ENCODE peak calls at places on chromosomes 4 and X, in five cellular contexts. H, N, R, L and Y are unnamed samples.
A peak's percentile ranks its signal among the peaks of the same experiment; 100 is the strongest.

GRCh38 chr4:40193578-40193977 is 3.3 kb upstream of the RHOH start:
- DNase-seq in N (no peak), H (no peak), L (no peak), R (no peak), Y (no peak)

GRCh38 chr4:41749650-41750049 is 1.1 kb upstream of the PHOX2B start:
- DNase-seq in H (no peak), R (no peak), L (no peak), N (no peak), Y (no peak)

GRCh38 chr4:100198061-100198460 is 7.8 kb upstream of the DDIT4L start:
- DNase-seq in N (no peak), R (no peak), L (no peak), H (no peak), Y (no peak)

GRCh38 chr4:137032242-137032641 is 500.1 kb downstream of the PCDH18 start:
- DNase-seq in H (no peak), R (peak; percentile 16), L (no peak), N (no peak), Y (no peak)

GRCh38 chrX:119488749-119489148 is 20.5 kb downstream of the SLC25A5 start:
- DNase-seq in H (no peak), N (peak; percentile 25), R (peak; percentile 68), L (no peak), Y (no peak)

GRCh38 chr4:40264497-40264896 is 67.7 kb downstream of the RHOH start:
- DNase-seq in L (no peak), R (peak; percentile 70), N (no peak), H (peak; percentile 5), Y (no peak)

GRCh38 chr4:2248044-2248780 is 6.3 kb upstream of the HAUS3 start:
- DNase-seq in H (no peak), R (no peak), N (no peak), L (no peak), Y (no peak)

GRCh38 chrX:72340046-72340445 is 34.3 kb upstream of the CITED1 start:
- DNase-seq in H (no peak), N (no peak), L (no peak), R (no peak), Y (no peak)

GRCh38 chr4:77360451-77360850 is 203.4 kb downstream of the CCNG2 start:
- DNase-seq in L (no peak), R (no peak), N (no peak), H (peak; percentile 2), Y (no peak)

GRCh38 chrX:134013528-134013927 is 28.1 kb upstream of the GPC3 start:
- DNase-seq in R (no peak), N (no peak), L (no peak), H (no peak), Y (no peak)

GRCh38 chr4:151835467-151835866 is 74.7 kb upstream of the GATB start:
- DNase-seq in R (no peak), L (no peak), H (no peak), N (no peak), Y (no peak)

GRCh38 chr4:25585901-25586523 is 69.6 kb upstream of the SLC34A2 start:
- DNase-seq in N (no peak), L (no peak), R (no peak), H (no peak), Y (no peak)
- TF ChIP-seq CTCF in N (no peak), L (no peak), R (no peak), H (no peak), Y (no peak)

GRCh38 chr4:69759189-69759604 is 1.2 kb downstream of the SULT1B1 start:
- DNase-seq in H (no peak), N (no peak), L (no peak), R (no peak), Y (no peak)
- H3K4me3 ChIP-seq in H (no peak overlapping the region), N (no peak overlapping the region), L (no peak overlapping the region), R (no peak overlapping the region), Y (no peak overlapping the region)

DNA sequence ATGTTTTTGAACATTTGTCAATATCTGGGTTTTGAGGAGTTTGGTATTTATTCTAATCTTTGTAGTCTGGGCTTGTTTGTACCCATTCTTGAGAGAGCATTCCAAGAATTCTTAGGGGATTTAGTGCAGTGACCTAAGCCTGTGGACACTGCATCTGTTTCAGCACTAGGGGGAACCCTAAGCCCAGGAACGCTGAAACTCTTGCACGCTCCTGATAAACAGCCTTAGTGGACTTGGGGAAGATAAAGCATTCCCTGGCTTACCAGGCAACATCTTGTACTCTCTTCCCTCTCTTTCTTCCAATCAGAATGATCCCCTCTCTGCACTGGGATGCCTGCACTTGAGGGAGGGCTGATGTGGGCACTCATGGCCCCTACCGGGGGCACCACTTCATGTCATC is 654.9 kb upstream of the HTR2C start:
- DNase-seq in H (peak; percentile 7), N (no peak), R (peak; percentile 67), L (no peak), Y (no peak)
- TF ChIP-seq CTCF in H (peak; percentile 78), N (no peak), R (peak; percentile 53), L (no peak), Y (peak; percentile 32)

GRCh38 chr4:7980036-7980435 is 40.4 kb upstream of the AFAP1 start:
- DNase-seq in H (no peak), R (no peak), L (no peak), N (no peak), Y (no peak)

GRCh38 chr4:7979652-7979968 is 39.9 kb upstream of the AFAP1 start:
- DNase-seq in L (no peak), N (no peak), H (no peak), R (no peak), Y (no peak)

GRCh38 chr4:7976634-7977033 is 37.0 kb upstream of the AFAP1 start:
- DNase-seq in N (no peak), R (no peak), H (no peak), L (no peak), Y (no peak)

GRCh38 chr4:7978907-7979651 is 39.4 kb upstream of the AFAP1 start:
- DNase-seq in H (no peak), N (no peak), R (peak; percentile 29), L (no peak), Y (no peak)

DNA sequence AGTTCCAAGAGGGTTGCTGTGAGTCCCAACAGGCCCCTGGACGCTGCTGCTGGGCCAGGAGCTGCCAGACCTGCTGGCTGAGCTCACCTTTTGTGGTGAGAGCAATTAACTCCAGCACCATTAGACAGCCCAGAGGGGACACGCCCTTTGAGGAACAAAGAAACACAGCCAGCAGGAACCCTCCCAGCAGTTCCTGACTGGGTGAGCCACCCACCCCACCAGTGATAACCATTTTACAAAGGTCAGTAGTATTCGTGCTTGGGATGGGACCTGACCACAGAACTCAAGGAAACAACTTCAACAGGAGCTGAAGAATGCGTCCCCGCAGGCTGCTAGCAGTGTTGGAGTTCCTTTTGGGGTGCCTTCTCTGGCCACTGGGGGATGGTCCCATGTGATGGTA is 38.8 kb upstream of the AFAP1 start:
- DNase-seq in L (no peak), R (no peak), H (no peak), N (no peak), Y (no peak)
- H3K4me3 ChIP-seq in L (no peak overlapping the region), R (no peak overlapping the region), H (no peak overlapping the region), N (no peak overlapping the region), Y (no peak overlapping the region)